ENCODE peak calls at places on chromosomes 16 and 17, in four cellular contexts. Y is K562, F is transverse colon, K is sigmoid colon. J is an unnamed sample.

GRCh38 chr17:48997103-48997826 is at the start of gene IGF2BP1:
- DNase-seq in Y (peak), F (no peak), K (no peak), J (no peak)

GRCh38 chr16:86931410-86931941 is 353.1 kb downstream of the FOXL1 start:
- DNase-seq in F (no peak), K (no peak), Y (peak), J (peak)

GRCh38 chr17:49896222-49896621 is 48.4 kb upstream of the TAC4 start:
- DNase-seq in Y (no peak), F (no peak), K (no peak), J (no peak)

GRCh38 chr16:58049697-58050185 is 24.2 kb downstream of the MMP15 start:
- DNase-seq in K (no peak), F (no peak), Y (no peak), J (no peak)

GRCh38 chr16:3519581-3519980 is 18.8 kb downstream of the CLUAP1 start:
- DNase-seq in K (no peak), F (no peak), Y (no peak), J (no peak)

GRCh38 chr17:78125976-78126894 is 2.3 kb downstream of the TMC6 start:
- DNase-seq in K (no peak), Y (no peak), F (no peak), J (no peak)

GRCh38 chr16:3690991-3691720 is 26.2 kb downstream of the TRAP1 start:
- DNase-seq in F (no peak), Y (peak), K (no peak), J (no peak)

GRCh38 chr17:7929158-7930029 is at the start of gene KCNAB3:
- DNase-seq in Y (peak), K (peak), F (peak), J (peak)

GRCh38 chr17:2194778-2195417 is 108.7 kb downstream of the SMG6 start:
- DNase-seq in F (no peak), K (no peak), Y (no peak), J (no peak)

GRCh38 chr16:10828851-10829331 is 10.3 kb upstream of the TVP23A start:
- DNase-seq in K (peak), Y (no peak), F (peak), J (peak)

GRCh38 chr17:59892849-59893616 is at the start of the genes RPS6KB1 and TUBD1:
- DNase-seq in Y (peak), F (peak), K (peak), J (peak)

GRCh38 chr16:4801051-4801961 is 1.1 kb downstream of the ROGDI start:
- DNase-seq in Y (no peak), F (peak), K (no peak), J (no peak)

GRCh38 chr16:29821663-29822115 is 1.4 kb downstream of the MVP start:
- DNase-seq in Y (no peak), F (peak), K (no peak), J (peak)

GRCh38 chr17:14052886-14053615 is 16.3 kb upstream of the COX10 start:
- DNase-seq in F (no peak), Y (no peak), K (no peak), J (no peak)
- TF ChIP-seq EP300 in F (no peak), Y (no peak), K (no peak), J (no peak)

GRCh38 chr16:23934610-23935009 is 98.8 kb downstream of the PRKCB start:
- DNase-seq in K (no peak), Y (no peak), F (no peak), J (no peak)
- H3K27ac ChIP-seq in K (no peak), Y (no peak), F (no peak), J (no peak)

GRCh38 chr17:80289631-80290030 is 29.0 kb downstream of the RNF213 start:
- DNase-seq in K (no peak), F (no peak), Y (no peak), J (no peak)
- TF ChIP-seq POLR2AphosphoS5 in K (no peak), F (no peak), Y (no peak), J (no peak)

DNA sequence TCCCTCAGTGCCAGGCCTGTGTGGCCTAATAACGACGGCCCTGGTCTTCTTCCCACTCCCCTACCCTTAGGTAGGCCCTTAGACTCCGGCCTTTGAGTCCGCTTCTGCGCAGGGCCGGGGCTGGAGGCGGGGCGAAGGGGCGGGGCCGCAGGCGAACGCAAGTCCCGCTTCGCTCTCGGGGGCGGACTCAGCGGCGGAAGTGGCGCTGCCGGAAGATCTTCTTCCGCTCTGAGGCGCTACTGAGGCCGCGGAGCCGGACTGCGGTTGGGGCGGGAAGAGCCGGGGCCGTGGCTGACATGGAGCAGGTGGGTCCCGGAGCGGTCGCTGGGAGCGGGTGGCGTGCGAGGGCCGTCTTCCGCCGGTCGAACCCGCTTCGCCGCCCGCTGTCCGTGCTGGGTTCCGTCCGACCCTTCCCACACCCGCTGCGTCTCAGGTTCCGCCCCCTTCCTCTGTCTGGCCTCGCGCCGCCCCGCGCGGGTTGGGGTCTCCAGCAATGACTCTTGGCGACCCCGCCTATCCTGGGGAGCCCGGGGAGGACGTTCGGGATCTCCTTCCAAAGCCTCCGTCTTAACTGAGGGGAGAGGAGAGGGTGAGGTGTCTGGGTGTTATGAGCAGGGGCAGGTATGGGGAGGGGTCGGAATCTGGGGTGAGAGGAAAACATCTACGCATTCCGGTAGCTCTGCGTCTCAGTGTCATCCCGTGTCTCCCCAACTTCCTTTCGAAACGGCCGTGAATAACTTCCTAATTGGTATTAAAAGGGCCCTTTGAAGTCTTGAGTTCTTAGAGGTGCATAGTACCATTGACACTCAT is at the start of gene STARD3:
- DNase-seq in Y (peak), K (peak), F (peak), J (peak)
- TF ChIP-seq EP300 in Y (peak), K (no peak), F (no peak), J (no peak)

J was measured in upper lobe of left lung.